ENCODE peak calls at places on chromosomes 7 and 10, in five cellular contexts. P is transverse colon, Y is esophagus squamous epithelium, I is stomach, W is body of pancreas. X is an unnamed sample.

GRCh38 chr10:10782603-10783002 is 235.1 kb upstream of the CELF2 start:
- DNase-seq in I (no peak), P (no peak), W (no peak), Y (no peak), X (no peak)

GRCh38 chr7:46071076-46071475 is 150.0 kb upstream of the IGFBP3 start:
- DNase-seq in W (no peak), P (no peak), Y (no peak), I (no peak), X (no peak)

GRCh38 chr7:90824386-90825307 is 228.5 kb downstream of the CDK14 start:
- DNase-seq in I (no peak), W (no peak), P (no peak), Y (no peak), X (no peak)

GRCh38 chr7:147803625-147804024 is 786.9 kb upstream of the C7orf33 start:
- DNase-seq in Y (no peak), P (no peak), W (no peak), I (no peak), X (no peak)

GRCh38 chr10:53223846-53224245 is 451.3 kb upstream of the MBL2 start:
- DNase-seq in P (no peak), Y (no peak), I (no peak), W (no peak), X (no peak)

GRCh38 chr7:115941703-115942268 is 88.8 kb downstream of the TFEC start:
- DNase-seq in P (no peak), I (no peak), W (no peak), Y (no peak), X (no peak)

GRCh38 chr10:104309980-104310978 is 28.0 kb downstream of the ITPRIP start:
- DNase-seq in W (peak; percentile 37), I (peak; percentile 66), Y (no peak), P (no peak), X (peak; percentile 63)

GRCh38 chr10:49611815-49612512 is 1.9 kb downstream of the SLC18A3 start:
- DNase-seq in I (no peak), Y (no peak), P (no peak), W (no peak), X (no peak)

GRCh38 chr7:108331971-108332370 is 124.3 kb downstream of the NRCAM start:
- DNase-seq in P (no peak), W (no peak), I (no peak), Y (no peak), X (no peak)

GRCh38 chr10:4215963-4216575 is 431.1 kb upstream of the KLF6 start:
- DNase-seq in P (no peak), W (no peak), I (no peak), Y (no peak), X (no peak)

GRCh38 chr10:3785849-3786290 is 861 bp upstream of the KLF6 start:
- DNase-seq in P (peak; percentile 58), I (no peak), Y (no peak), W (peak; percentile 51), X (peak; percentile 57)

GRCh38 chr7:101636822-101637623 is 7.9 kb upstream of the MYL10 start:
- DNase-seq in W (no peak), P (no peak), Y (no peak), I (no peak), X (no peak)

GRCh38 chr10:120368927-120369326 is 88.1 kb upstream of the PLPP4 start:
- DNase-seq in I (no peak), Y (no peak), W (no peak), P (no peak), X (no peak)

GRCh38 chr7:151242181-151243044 is 6.1 kb downstream of the SMARCD3 start:
- DNase-seq in Y (no peak), W (no peak), P (no peak), I (no peak), X (no peak)

GRCh38 chr7:45874408-45875131 is 1.7 kb upstream of the CCDC201 start:
- DNase-seq in Y (no peak), I (no peak), P (no peak), W (no peak), X (no peak)

GRCh38 chr7:112763996-112764395 is 26.2 kb downstream of the TMEM168 start:
- DNase-seq in Y (no peak), W (no peak), P (no peak), I (no peak), X (no peak)

GRCh38 chr7:75054744-75055527 is 18.7 kb downstream of the RCC1L start:
- DNase-seq in W (peak; percentile 25), P (no peak), I (no peak), Y (no peak), X (peak; percentile 49)

GRCh38 chr10:12448729-12449391 is 99.5 kb downstream of the CAMK1D start:
- DNase-seq in Y (no peak), W (peak; percentile 39), I (peak; percentile 34), P (peak; percentile 43), X (peak; percentile 41)

GRCh38 chr7:82183633-82184032 is 259.9 kb downstream of the CACNA2D1 start:
- DNase-seq in Y (no peak), P (no peak), W (no peak), I (no peak), X (no peak)

GRCh38 chr7:135714534-135715009 is 13.4 kb downstream of the SLC13A4 start:
- DNase-seq in Y (no peak), P (no peak), W (no peak), I (no peak), X (no peak)

GRCh38 chr10:81920213-81920829 is 45.3 kb downstream of the NRG3 start:
- DNase-seq in I (no peak), Y (no peak), P (no peak), W (peak; percentile 1), X (no peak)

GRCh38 chr10:4909118-4909517 is 54.1 kb upstream of the AKR1C1 start:
- DNase-seq in Y (no peak), W (no peak), I (no peak), P (no peak), X (no peak)

GRCh38 chr10:130751106-130751840 is 560.2 kb downstream of the TCERG1L start:
- DNase-seq in W (no peak), Y (no peak), I (peak; percentile 24), P (no peak), X (peak; percentile 7)

GRCh38 chr7:36971515-36972139 is 247.3 kb upstream of the AOAH start:
- DNase-seq in P (no peak), I (peak; percentile 49), W (peak; percentile 51), Y (no peak), X (no peak)

GRCh38 chr10:23886355-23886754 is 322.6 kb upstream of the KIAA1217 start:
- DNase-seq in P (no peak), Y (no peak), W (peak; percentile 6), I (no peak), X (no peak)

GRCh38 chr7:95595825-95596182 is 512 bp downstream of the PDK4 start:
- DNase-seq in P (peak; percentile 24), Y (no peak), W (peak; percentile 59), I (no peak), X (peak; percentile 25)

GRCh38 chr7:15674586-15674985 is 11.9 kb downstream of the MEOX2 start:
- DNase-seq in Y (no peak), P (no peak), I (no peak), W (no peak), X (no peak)

GRCh38 chr7:134602921-134603394 is 43.7 kb upstream of the BPGM start:
- DNase-seq in Y (no peak), P (no peak), W (peak; percentile 11), I (no peak), X (no peak)

GRCh38 chr10:12501851-12502525 is 152.6 kb downstream of the CAMK1D start:
- DNase-seq in I (peak; percentile 17), P (no peak), Y (no peak), W (peak; percentile 48), X (no peak)

GRCh38 chr7:66928388-66928787 is 7.4 kb downstream of the TMEM248 start:
- DNase-seq in Y (no peak), W (no peak), I (no peak), P (no peak), X (no peak)

GRCh38 chr7:66921396-66921917 is 432 bp downstream of the TMEM248 start:
- DNase-seq in I (peak; percentile 73), W (peak; percentile 66), Y (no peak), P (peak; percentile 23), X (peak; percentile 56)

GRCh38 chr7:66927348-66927948 is 6.4 kb downstream of the TMEM248 start:
- DNase-seq in I (no peak), W (no peak), P (no peak), Y (no peak), X (no peak)

GRCh38 chr7:66921918-66922486 is 977 bp downstream of the TMEM248 start:
- DNase-seq in W (peak; percentile 6), P (peak; percentile 22), Y (no peak), I (no peak), X (no peak)

DNA sequence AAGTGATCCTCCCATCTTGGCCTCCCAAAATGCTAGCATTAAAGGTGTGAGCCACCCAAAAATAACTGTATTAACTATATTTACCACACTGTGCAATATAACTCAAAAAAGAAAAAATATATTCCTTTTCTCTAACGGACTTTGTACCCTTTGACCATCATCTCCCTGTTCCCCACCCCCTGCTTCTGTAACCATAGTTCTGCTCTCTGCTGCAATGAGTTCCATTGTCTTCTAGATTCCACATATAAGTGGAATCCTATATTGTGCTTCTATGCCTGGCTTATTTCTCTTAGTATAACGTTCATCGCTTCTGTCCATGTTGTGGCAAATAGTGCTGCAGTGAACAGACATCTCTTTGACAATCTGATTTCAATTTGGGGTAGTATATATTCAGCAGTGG is 4.2 kb downstream of the TMEM248 start:
- DNase-seq in P (no peak), I (no peak), Y (no peak), W (no peak), X (no peak)
- TF ChIP-seq CTCF in P (no peak), I (no peak), Y (no peak), W (no peak), X (no peak)

GRCh38 chr7:132666076-132666775 is 90.0 kb upstream of the PLXNA4 start:
- DNase-seq in P (no peak), I (no peak), W (no peak), Y (no peak), X (no peak)
- TF ChIP-seq POLR2A in P (no peak), I (no peak), W (no peak), Y (no peak), X (no peak)

GRCh38 chr7:131431756-131432155 is 104.1 kb downstream of the MKLN1 start:
- DNase-seq in Y (no peak), I (no peak), P (no peak), W (no peak), X (no peak)
- H3K27ac ChIP-seq in Y (no peak overlapping the region), I (no peak overlapping the region), P (no peak overlapping the region), W (no peak overlapping the region), X (no peak overlapping the region)

DNA sequence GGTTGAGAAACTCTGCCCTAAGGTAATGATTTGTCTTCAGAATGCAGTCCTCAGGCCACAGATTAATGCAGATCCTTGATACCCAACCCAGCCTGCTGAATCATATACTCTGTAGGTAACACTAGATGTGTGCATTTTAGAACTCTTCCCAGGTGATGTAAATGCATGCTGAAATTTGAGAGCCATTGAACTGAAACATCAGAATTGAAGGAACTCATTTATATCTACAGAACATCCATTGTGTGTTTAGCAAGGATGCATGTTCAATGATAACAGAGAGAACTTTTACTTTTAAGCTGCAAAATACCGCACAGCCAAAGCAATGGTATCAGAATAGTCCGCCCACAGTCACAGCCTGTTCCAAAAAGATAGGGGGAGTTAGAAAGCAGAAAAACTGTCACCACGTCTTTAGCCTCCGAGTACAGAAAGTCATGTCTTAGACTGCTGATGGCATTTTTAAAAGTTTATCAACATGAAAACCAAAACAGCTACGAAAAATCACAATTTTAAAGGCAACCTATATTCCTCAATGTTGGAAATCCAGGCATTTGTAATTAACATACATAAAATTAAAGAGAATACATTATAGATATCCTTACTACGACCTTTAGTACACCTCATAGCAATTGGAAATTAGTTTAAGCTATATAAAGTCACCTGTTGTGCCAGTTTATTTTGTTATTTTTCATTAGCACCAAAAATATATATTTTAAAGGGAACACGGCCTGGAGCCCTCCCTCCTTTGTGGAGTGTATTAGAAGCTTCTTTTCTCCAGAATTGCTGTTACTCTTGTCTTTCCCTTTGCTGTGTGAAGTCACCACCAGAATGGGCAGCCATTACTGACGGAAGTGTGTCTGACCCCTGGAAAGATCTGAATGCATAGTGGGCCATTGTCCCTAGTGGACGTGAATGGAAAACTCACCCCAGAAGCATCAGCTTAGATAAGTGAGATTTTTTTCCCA is 65.8 kb upstream of the PRKAR2B start:
- DNase-seq in Y (no peak), I (no peak), P (no peak), W (no peak), X (no peak)
- TF ChIP-seq CTCF in Y (no peak), I (no peak), P (no peak), W (no peak), X (peak; percentile 34)

X was measured in uterus.